ENCODE peak calls at places on chromosomes 5 and 9, in six cellular contexts. I is EL, U is SK-N-SH, C is fibroblast of lung, J is NCI-H2029, N is heart right ventricle. R is an unnamed sample.

GRCh38 chr9:88749420-88749819 is 214.4 kb downstream of the NXNL2 start:
- DNase-seq in I (peak; percentile 83), U (no peak), C (peak; percentile 35), J (no peak), N (no peak), R (no peak)

GRCh38 chr9:127921592-127922120 is 4.8 kb upstream of the ST6GALNAC4 start:
- DNase-seq in I (peak; percentile 59), U (peak; percentile 94), C (peak; percentile 55), J (peak; percentile 28), N (peak; percentile 80), R (peak; percentile 88)

GRCh38 chr5:157463621-157464407 is 3.8 kb downstream of the NIPAL4 start:
- DNase-seq in I (peak; percentile 81), U (no peak), C (peak; percentile 22), J (no peak), N (no peak), R (peak; percentile 53)

GRCh38 chr9:76756273-76756650 is 8.0 kb upstream of the PCA3 start:
- DNase-seq in I (peak; percentile 45), U (peak; percentile 19), C (peak; percentile 49), J (peak; percentile 76), N (peak; percentile 20), R (peak; percentile 76)

GRCh38 chr9:2053883-2054845 is 39.0 kb downstream of the SMARCA2 start:
- DNase-seq in I (peak; percentile 75), U (no peak), C (peak; percentile 70), J (no peak), N (no peak), R (peak; percentile 37)

GRCh38 chr5:141420855-141421488 is at the start of gene PCDHGA11:
- DNase-seq in I (peak; percentile 65), U (no peak), C (peak; percentile 75), J (no peak), N (no peak), R (peak; percentile 81)

GRCh38 chr5:28286566-28286965 is 1248.2 kb upstream of the CDH9 start:
- DNase-seq in I (no peak), U (no peak), C (no peak), J (no peak), N (no peak), R (no peak)

GRCh38 chr5:163504091-163504931 is 1.1 kb upstream of the MAT2B start:
- DNase-seq in I (peak; percentile 58), U (peak; percentile 33), C (peak; percentile 79), J (no peak), N (peak; percentile 16), R (peak; percentile 27)

GRCh38 chr5:167665841-167666375 is 625.5 kb upstream of the WWC1 start:
- DNase-seq in I (no peak), U (no peak), C (no peak), J (no peak), N (no peak), R (no peak)

GRCh38 chr9:105690742-105691141 is 3.6 kb upstream of the TMEM38B start:
- DNase-seq in I (peak; percentile 17), U (peak; percentile 46), C (peak; percentile 44), J (no peak), N (no peak), R (peak; percentile 68)

GRCh38 chr5:142426129-142426641 is 101.4 kb upstream of the SPRY4 start:
- DNase-seq in I (no peak), U (no peak), C (peak; percentile 40), J (no peak), N (peak; percentile 60), R (peak; percentile 34)

GRCh38 chr9:70805953-70806352 is 315.5 kb downstream of the TRPM3 start:
- DNase-seq in I (no peak), U (no peak), C (no peak), J (no peak), N (no peak), R (no peak)

GRCh38 chr9:120894404-120895226 is 17.6 kb upstream of the PHF19 start:
- DNase-seq in I (no peak), U (no peak), C (peak; percentile 48), J (no peak), N (peak; percentile 67), R (peak; percentile 82)

GRCh38 chr5:39794511-39794910 is 369.7 kb upstream of the DAB2 start:
- DNase-seq in I (peak; percentile 26), U (no peak), C (peak; percentile 28), J (no peak), N (no peak), R (peak; percentile 23)

GRCh38 chr5:31449962-31450361 is 81.9 kb downstream of the DROSHA start:
- DNase-seq in I (no peak), U (no peak), C (no peak), J (no peak), N (no peak), R (no peak)

GRCh38 chr5:139828207-139828895 is 32.7 kb downstream of the PSD2 start:
- DNase-seq in I (no peak), U (no peak), C (no peak), J (no peak), N (no peak), R (no peak)

GRCh38 chr5:54087436-54087835 is 222.9 kb downstream of the ARL15 start:
- DNase-seq in I (peak; percentile 89), U (no peak), C (peak; percentile 85), J (no peak), N (no peak), R (peak; percentile 60)

GRCh38 chr9:136048560-136049411 is 46.3 kb downstream of the NACC2 start:
- DNase-seq in I (no peak), U (no peak), C (no peak), J (no peak), N (no peak), R (no peak)

GRCh38 chr5:65152131-65152530 is 329.6 kb downstream of the ADAMTS6 start:
- DNase-seq in I (peak; percentile 31), U (no peak), C (peak; percentile 45), J (no peak), N (no peak), R (peak; percentile 50)

GRCh38 chr5:102866315-102866693 is 111.2 kb downstream of the PAM start:
- DNase-seq in I (no peak), U (no peak), C (peak; percentile 51), J (no peak), N (no peak), R (peak; percentile 12)

GRCh38 chr5:77230727-77231469 is 20.4 kb downstream of the PDE8B start:
- DNase-seq in I (no peak), U (no peak), C (peak; percentile 17), J (no peak), N (no peak), R (no peak)

GRCh38 chr5:121667292-121667691 is 184.4 kb upstream of the FTMT start:
- DNase-seq in I (no peak), U (no peak), C (no peak), J (no peak), N (no peak), R (no peak)

GRCh38 chr9:96874947-96875459 is 20.7 kb upstream of the ZNF782 start:
- DNase-seq in I (peak; percentile 27), U (no peak), C (peak; percentile 32), J (peak; percentile 82), N (no peak), R (no peak)

GRCh38 chr9:110255417-110256141 is 728 bp downstream of the TXN start:
- DNase-seq in I (peak; percentile 71), U (peak; percentile 55), C (peak; percentile 53), J (no peak), N (peak; percentile 52), R (peak; percentile 62)

GRCh38 chr5:91417219-91417618 is 34.1 kb upstream of the ARRDC3 start:
- DNase-seq in I (peak; percentile 1), U (no peak), C (peak; percentile 89), J (no peak), N (no peak), R (no peak)

GRCh38 chr5:11981986-11982385 is 77.7 kb upstream of the CTNND2 start:
- DNase-seq in I (no peak), U (no peak), C (no peak), J (no peak), N (no peak), R (no peak)

GRCh38 chr9:81592890-81593271 is 96.5 kb downstream of the TLE1 start:
- DNase-seq in I (no peak), U (peak; percentile 47), C (no peak), J (no peak), N (peak; percentile 52), R (no peak)

GRCh38 chr5:60788863-60789513 is 55.1 kb downstream of the ELOVL7 start:
- DNase-seq in I (no peak), U (no peak), C (no peak), J (no peak), N (no peak), R (no peak)

GRCh38 chr5:173890195-173890951 is 2.2 kb downstream of the CPEB4 start:
- DNase-seq in I (peak; percentile 39), U (peak; percentile 51), C (peak; percentile 45), J (peak; percentile 18), N (peak; percentile 45), R (peak; percentile 33)

GRCh38 chr5:149310947-149311675 is 34.2 kb upstream of the GRPEL2 start:
- DNase-seq in I (peak; percentile 56), U (no peak), C (peak; percentile 77), J (peak; percentile 9), N (peak; percentile 59), R (peak; percentile 38)

GRCh38 chr9:4796988-4797956 is 4.5 kb downstream of the RCL1 start:
- DNase-seq in I (peak; percentile 44), U (peak; percentile 51), C (peak; percentile 47), J (no peak), N (no peak), R (peak; percentile 37)